ENCODE peak calls at places on chromosome 1, in four cellular contexts. Z, O, E and J are unnamed samples.

GRCh38 chr1:34977858-34978257 is 7.3 kb downstream of the TMEM35B start:
- DNase-seq in Z (no peak), O (no peak), E (no peak), J (peak)

GRCh38 chr1:151352001-151352718 is 5.1 kb upstream of the RFX5 start:
- DNase-seq in E (no peak), Z (no peak), O (no peak), J (peak)

GRCh38 chr1:167904641-167905040 is 9.3 kb downstream of the ADCY10 start:
- DNase-seq in O (no peak), E (no peak), Z (no peak), J (peak)

GRCh38 chr1:11340248-11340632 is 67.2 kb downstream of the UBIAD1 start:
- DNase-seq in E (no peak), O (no peak), Z (no peak), J (no peak)

GRCh38 chr1:61213612-61214011 is 131.3 kb downstream of the NFIA start:
- DNase-seq in O (no peak), Z (no peak), E (no peak), J (no peak)

GRCh38 chr1:178682429-178682828 is 42.6 kb upstream of the RALGPS2 start:
- DNase-seq in O (no peak), Z (no peak), E (no peak), J (no peak)

GRCh38 chr1:52967666-52968065 is 40.6 kb downstream of the SCP2 start:
- DNase-seq in E (no peak), Z (no peak), O (no peak), J (no peak)

GRCh38 chr1:78231477-78231876 is 185.7 kb downstream of the GIPC2 start:
- DNase-seq in E (no peak), Z (no peak), O (no peak), J (no peak)

GRCh38 chr1:26861286-26861701 is 1.7 kb upstream of the SFN start:
- DNase-seq in Z (no peak), O (peak), E (no peak), J (peak)

GRCh38 chr1:71668059-71668458 is 587.2 kb upstream of the ZRANB2 start:
- DNase-seq in O (no peak), Z (no peak), E (no peak), J (no peak)

GRCh38 chr1:47231314-47232186 is 475 bp downstream of the TAL1 start:
- DNase-seq in E (peak), O (no peak), Z (no peak), J (peak)

GRCh38 chr1:91032349-91032748 is 10.5 kb upstream of the ZNF644 start:
- DNase-seq in O (peak), E (no peak), Z (no peak), J (no peak)

GRCh38 chr1:117178756-117179155 is 32.0 kb downstream of the VTCN1 start:
- DNase-seq in Z (no peak), O (no peak), E (no peak), J (no peak)